ENCODE peak calls at places on chromosomes 12 and 14, in six cellular contexts. U, W, F, R, K and H are unnamed samples.

GRCh38 chr14:77003960-77004710 is 24.4 kb downstream of the IRF2BPL start:
- DNase-seq in U (peak), W (no peak), F (no peak), R (no peak), K (peak), H (peak)

GRCh38 chr12:128853321-128854197 is at the start of gene GLT1D1:
- DNase-seq in U (no peak), W (no peak), F (peak), R (no peak), K (no peak), H (no peak)

GRCh38 chr12:91551927-91552326 is 369.3 kb upstream of the DCN start:
- DNase-seq in U (no peak), W (no peak), F (no peak), R (peak), K (no peak), H (no peak)

GRCh38 chr14:85247071-85247470 is 282.9 kb upstream of the FLRT2 start:
- DNase-seq in U (no peak), W (no peak), F (no peak), R (no peak), K (no peak), H (no peak)

GRCh38 chr12:92602476-92602875 is 100.3 kb upstream of the PLEKHG7 start:
- DNase-seq in U (peak), W (peak), F (no peak), R (no peak), K (peak), H (peak)

GRCh38 chr14:106837870-106838269 is 1311.5 kb downstream of the TMEM121 start:
- DNase-seq in U (no peak), W (no peak), F (no peak), R (no peak), K (no peak), H (peak)

GRCh38 chr12:58419905-58420304 is 478.5 kb downstream of the ATP23 start:
- DNase-seq in U (peak), W (no peak), F (no peak), R (no peak), K (no peak), H (peak)

GRCh38 chr14:54364555-54365415 is 32.0 kb upstream of the CDKN3 start:
- DNase-seq in U (peak), W (peak), F (no peak), R (peak), K (peak), H (peak)

GRCh38 chr12:15278816-15279658 is 43.3 kb upstream of the PTPRO start:
- DNase-seq in U (peak), W (peak), F (peak), R (peak), K (peak), H (peak)

GRCh38 chr14:100656996-100657395 is 69.7 kb upstream of the DLK1 start:
- DNase-seq in U (no peak), W (no peak), F (no peak), R (no peak), K (no peak), H (no peak)

DNA sequence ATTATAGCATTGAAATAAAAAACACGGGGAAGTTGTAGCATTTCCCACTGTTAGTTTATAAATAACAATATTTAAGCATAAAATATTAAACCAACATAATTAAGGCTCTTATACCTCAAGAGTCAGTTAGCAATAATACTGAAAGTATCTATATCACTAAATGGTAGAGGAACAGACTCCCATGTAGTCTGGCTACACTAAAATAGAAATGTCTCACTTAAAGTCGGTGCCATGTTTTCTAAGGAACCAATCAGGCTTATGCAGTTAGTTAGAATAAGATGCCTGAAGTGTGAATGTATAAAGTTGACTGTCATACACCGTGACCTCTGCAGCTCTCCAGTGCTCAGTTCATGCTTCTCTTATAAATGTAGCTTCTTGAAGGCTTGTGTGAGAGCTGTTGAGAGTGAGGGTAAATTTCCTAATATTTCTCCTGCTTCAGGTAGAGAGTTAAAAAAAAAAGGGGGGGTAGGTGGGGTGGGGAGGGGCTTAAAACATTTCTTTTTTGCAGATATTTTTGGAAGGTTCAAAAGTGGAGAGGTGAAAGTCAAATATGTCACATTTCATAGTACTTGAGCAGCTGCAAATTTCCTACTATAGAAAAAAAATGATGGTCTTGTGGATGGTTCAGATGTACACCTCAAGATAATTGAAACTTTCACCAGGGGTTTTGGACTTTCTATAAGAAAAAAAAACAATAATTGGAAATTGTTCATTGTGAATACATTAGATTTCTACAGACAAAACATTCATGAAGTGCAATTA is 64.5 kb downstream of the PTCSC3 start:
- DNase-seq in U (no peak), W (no peak), F (no peak), R (no peak), K (no peak), H (no peak)
- H3K4me3 ChIP-seq in U (no peak), W (no peak), F (no peak), R (no peak), K (no peak), H (no peak)

GRCh38 chr12:95215925-95216324 is 1.3 kb downstream of the FGD6 start:
- DNase-seq in U (peak), W (peak), F (no peak), R (no peak), K (peak), H (peak)
- H3K4me3 ChIP-seq in U (peak), W (peak), F (no peak), R (peak), K (peak), H (peak)

DNA sequence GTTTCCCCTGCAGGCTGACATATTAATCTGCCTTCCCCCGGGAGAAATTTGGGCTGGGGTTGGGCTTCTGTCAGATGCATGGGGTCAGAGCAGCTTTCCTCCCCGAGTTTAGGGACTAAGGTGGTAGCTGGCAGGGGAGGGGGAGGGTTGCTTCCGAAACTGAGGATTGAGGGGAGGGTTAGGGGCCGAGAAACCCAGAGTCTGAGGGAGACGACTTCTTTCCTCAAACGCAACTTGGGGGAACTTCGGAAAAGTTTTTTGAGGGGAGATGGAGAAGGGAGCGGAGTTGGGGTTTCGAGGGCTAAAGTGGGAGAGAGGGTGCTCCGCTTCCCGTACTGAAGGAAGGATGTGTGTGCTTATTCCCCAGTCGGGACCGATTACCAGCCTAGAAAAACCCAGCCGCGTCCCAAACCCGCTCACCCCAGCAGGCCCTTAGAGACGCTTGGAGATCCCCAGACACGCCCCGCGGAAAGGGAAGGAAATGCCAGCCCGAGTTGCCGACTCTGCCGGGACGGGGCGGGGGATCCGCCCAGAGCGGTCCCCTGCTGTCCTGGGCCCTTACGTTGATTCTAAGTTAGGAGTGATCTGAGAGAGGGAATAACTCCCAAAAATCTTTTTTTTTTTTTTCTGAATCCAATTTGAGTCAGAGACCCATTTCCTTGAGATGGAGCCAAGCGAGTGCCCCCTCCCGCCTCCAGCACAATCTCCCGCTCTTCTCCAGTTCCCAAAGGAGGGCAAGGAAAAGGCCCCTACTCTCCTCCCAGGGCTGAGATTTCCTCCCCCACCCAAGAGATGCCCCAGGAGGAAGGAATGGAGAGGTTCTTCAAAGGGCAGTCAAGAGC is 61.9 kb downstream of the SMUG1 start:
- DNase-seq in U (peak), W (no peak), F (peak), R (peak), K (no peak), H (no peak)
- H3K4me3 ChIP-seq in U (peak), W (peak), F (peak), R (peak), K (no peak), H (no peak)

GRCh38 chr12:2984698-2985097 is 25.5 kb downstream of the TEAD4 start:
- DNase-seq in U (no peak), W (no peak), F (no peak), R (no peak), K (no peak), H (peak)
- H3K4me3 ChIP-seq in U (no peak), W (no peak), F (no peak), R (no peak), K (no peak), H (no peak)

DNA sequence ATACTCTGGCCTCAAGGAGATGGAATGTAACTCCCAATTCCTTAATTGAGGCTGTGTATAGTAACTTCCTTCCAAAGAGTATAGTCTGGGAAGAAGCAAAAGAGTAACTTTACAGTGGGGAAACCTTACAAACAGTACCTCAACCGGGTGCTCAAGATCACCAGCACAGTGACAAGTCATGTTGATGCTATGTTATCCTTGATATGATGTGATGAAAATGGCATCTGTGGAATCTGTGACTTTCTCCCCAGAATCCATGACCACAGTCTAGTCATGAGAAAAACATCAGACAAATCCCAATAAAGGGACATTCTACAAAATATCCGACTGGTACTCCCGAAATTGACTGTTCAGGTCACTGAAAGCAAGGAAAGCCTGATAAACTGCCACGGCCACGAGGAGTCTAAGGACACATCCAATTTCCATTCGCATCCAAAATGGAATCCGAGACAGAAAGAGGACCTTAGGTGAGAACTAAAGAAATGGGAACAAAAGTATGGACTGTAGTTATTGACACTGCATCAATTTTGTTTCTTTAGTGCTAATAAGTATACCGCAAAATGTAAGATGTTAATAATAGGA is 97.3 kb upstream of the FRMD6 start:
- DNase-seq in U (peak), W (peak), F (no peak), R (no peak), K (peak), H (peak)
- H3K4me3 ChIP-seq in U (no peak), W (no peak), F (no peak), R (no peak), K (no peak), H (no peak)